ENCODE peak calls at places on chromosomes 16 and 17, in four cellular contexts. E is left cardiac atrium, Q is heart left ventricle, A is K562. P is an unnamed sample.

GRCh38 chr17:59067756-59068155 is 38.9 kb downstream of the TRIM37 start:
- ATAC-seq in E (no peak), Q (no peak), A (no peak), P (no peak)

GRCh38 chr17:81121841-81122733 is 43.2 kb upstream of the PVALEF start:
- ATAC-seq in E (no peak), Q (no peak), A (no peak), P (no peak)

GRCh38 chr17:27494192-27495091 is 38.2 kb downstream of the KSR1 start:
- ATAC-seq in E (peak), Q (peak), A (no peak), P (no peak)

GRCh38 chr16:58533751-58534470 is 18.6 kb downstream of the SETD6 start:
- ATAC-seq in E (peak), Q (peak), A (no peak), P (no peak)

GRCh38 chr16:58820359-58820758 is 86.2 kb upstream of the GOT2 start:
- ATAC-seq in E (no peak), Q (no peak), A (no peak), P (no peak)

GRCh38 chr16:55559233-55559632 is 7.3 kb upstream of the CAPNS2 start:
- ATAC-seq in E (peak), Q (peak), A (no peak), P (no peak)

GRCh38 chr16:78292726-78293380 is 193.4 kb downstream of the WWOX start:
- ATAC-seq in E (no peak), Q (no peak), A (no peak), P (no peak)

GRCh38 chr17:21375757-21376584 is at the start of gene KCNJ12:
- ATAC-seq in E (peak), Q (peak), A (peak), P (no peak)

GRCh38 chr16:12930881-12931280 is 29.5 kb downstream of the SHISA9 start:
- ATAC-seq in E (no peak), Q (no peak), A (no peak), P (no peak)

P was measured in activated T-helper 17 cell treated with anti-CD3 and anti-CD28 coated beads, Interleukin-2, amount 50 U/mL, for 72 hours.